ENCODE peak calls at places on chromosomes 2 and 18, in four cellular contexts. One of them, this sample, is unnamed.

GRCh38 chr18:9147440-9148238 is 11.1 kb downstream of the ANKRD12 start:
- DNase-seq in A549: peak; percentile 75
- DNase-seq in H1: no peak
- DNase-seq in HepG2: peak; percentile 72
- DNase-seq in this sample: peak; percentile 81

GRCh38 chr2:149562304-149562703 is 25.3 kb downstream of the MMADHC start:
- DNase-seq in A549: peak; percentile 10
- DNase-seq in H1: no peak
- DNase-seq in HepG2: peak; percentile 47
- DNase-seq in this sample: no peak

GRCh38 chr2:186135697-186136096 is 350.4 kb upstream of the ZC3H15 start:
- DNase-seq in A549: no peak
- DNase-seq in H1: no peak
- DNase-seq in HepG2: no peak
- DNase-seq in this sample: no peak

GRCh38 chr2:182240862-182241371 is 185.9 kb downstream of the PDE1A start:
- DNase-seq in A549: peak; percentile 43
- DNase-seq in H1: peak; percentile 10
- DNase-seq in HepG2: peak; percentile 55
- DNase-seq in this sample: no peak

GRCh38 chr18:39685303-39685902 is 2119.8 kb upstream of the CELF4 start:
- DNase-seq in A549: no peak
- DNase-seq in H1: peak; percentile 38
- DNase-seq in HepG2: peak; percentile 13
- DNase-seq in this sample: no peak

GRCh38 chr2:159185401-159186130 is 100.9 kb downstream of the WDSUB1 start:
- DNase-seq in A549: peak; percentile 36
- DNase-seq in H1: no peak
- DNase-seq in HepG2: peak; percentile 23
- DNase-seq in this sample: peak; percentile 67

GRCh38 chr2:33340265-33340664 is 136.2 kb upstream of the RASGRP3 start:
- DNase-seq in A549: no peak
- DNase-seq in H1: no peak
- DNase-seq in HepG2: no peak
- DNase-seq in this sample: no peak

GRCh38 chr2:15059870-15060617 is 427.5 kb downstream of the LRATD1 start:
- DNase-seq in A549: no peak
- DNase-seq in H1: no peak
- DNase-seq in HepG2: no peak
- DNase-seq in this sample: no peak

GRCh38 chr2:47043142-47043890 is 111.8 kb downstream of the STPG4 start:
- DNase-seq in A549: peak; percentile 81
- DNase-seq in H1: no peak
- DNase-seq in HepG2: peak; percentile 79
- DNase-seq in this sample: no peak

GRCh38 chr2:105790467-105791118 is 45.9 kb downstream of the NCK2 start:
- DNase-seq in A549: no peak
- DNase-seq in H1: no peak
- DNase-seq in HepG2: no peak
- DNase-seq in this sample: no peak

GRCh38 chr2:36663851-36664715 is 32.4 kb upstream of the VIT start:
- DNase-seq in A549: peak; percentile 85
- DNase-seq in H1: no peak
- DNase-seq in HepG2: peak; percentile 81
- DNase-seq in this sample: peak; percentile 38

GRCh38 chr2:119315241-119315925 is 51.3 kb downstream of the C2orf76 start:
- DNase-seq in A549: no peak
- DNase-seq in H1: no peak
- DNase-seq in HepG2: peak; percentile 52
- DNase-seq in this sample: no peak

GRCh38 chr2:2332381-2332780 is 1.3 kb upstream of the MYT1L start:
- DNase-seq in A549: no peak
- DNase-seq in H1: no peak
- DNase-seq in HepG2: no peak
- DNase-seq in this sample: no peak

GRCh38 chr18:33606621-33607020 is 28.6 kb downstream of the ASXL3 start:
- DNase-seq in A549: peak; percentile 2
- DNase-seq in H1: no peak
- DNase-seq in HepG2: no peak
- DNase-seq in this sample: no peak

GRCh38 chr18:13530879-13531387 is 195.4 kb downstream of the FAM210A start:
- DNase-seq in A549: peak; percentile 46
- DNase-seq in H1: peak; percentile 13
- DNase-seq in HepG2: no peak
- DNase-seq in this sample: no peak

GRCh38 chr18:56199580-56200320 is 438.6 kb downstream of the TXNL1 start:
- DNase-seq in A549: no peak
- DNase-seq in H1: no peak
- DNase-seq in HepG2: no peak
- DNase-seq in this sample: no peak

GRCh38 chr2:105118960-105119359 is 81.1 kb downstream of the MRPS9 start:
- DNase-seq in A549: no peak
- DNase-seq in H1: no peak
- DNase-seq in HepG2: no peak
- DNase-seq in this sample: no peak

DNA sequence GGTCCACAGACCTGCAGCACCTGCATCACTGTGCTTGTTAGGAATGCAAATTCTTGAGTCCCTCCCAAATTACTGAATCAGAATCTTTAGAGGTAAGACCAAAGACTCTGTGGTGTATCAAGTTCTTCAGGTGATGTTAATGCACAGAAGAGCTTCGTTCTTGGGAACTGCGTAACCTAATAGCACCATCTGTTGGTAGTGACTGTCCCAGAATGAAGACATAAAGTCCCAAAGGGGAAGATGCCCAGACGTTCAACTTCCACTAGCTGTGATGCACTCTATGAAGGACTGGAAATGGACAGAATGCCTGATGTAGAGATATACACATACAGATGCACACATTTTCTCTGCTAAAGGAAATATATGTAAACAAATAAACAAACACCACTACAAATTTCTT is 576.0 kb downstream of the LRP1B start:
- DNase-seq in A549: peak; percentile 64
- DNase-seq in H1: no peak
- DNase-seq in HepG2: peak; percentile 18
- DNase-seq in this sample: no peak
- TF ChIP-seq CTCF in A549: peak; percentile 67
- TF ChIP-seq CTCF in H1: peak; percentile 42
- TF ChIP-seq CTCF in HepG2: peak; percentile 65
- TF ChIP-seq CTCF in this sample: no peak

GRCh38 chr2:69213201-69213600 is 173.8 kb downstream of the GFPT1 start:
- DNase-seq in A549: no peak
- DNase-seq in H1: no peak
- DNase-seq in HepG2: no peak
- DNase-seq in this sample: no peak

GRCh38 chr2:69217333-69218080 is 169.5 kb downstream of the GFPT1 start:
- DNase-seq in A549: no peak
- DNase-seq in H1: no peak
- DNase-seq in HepG2: no peak
- DNase-seq in this sample: no peak

GRCh38 chr2:69213832-69214231 is 173.2 kb downstream of the GFPT1 start:
- DNase-seq in A549: no peak
- DNase-seq in H1: no peak
- DNase-seq in HepG2: no peak
- DNase-seq in this sample: no peak

GRCh38 chr2:69214898-69215297 is 172.1 kb downstream of the GFPT1 start:
- DNase-seq in A549: no peak
- DNase-seq in H1: no peak
- DNase-seq in HepG2: peak; percentile 46
- DNase-seq in this sample: peak; percentile 3

DNA sequence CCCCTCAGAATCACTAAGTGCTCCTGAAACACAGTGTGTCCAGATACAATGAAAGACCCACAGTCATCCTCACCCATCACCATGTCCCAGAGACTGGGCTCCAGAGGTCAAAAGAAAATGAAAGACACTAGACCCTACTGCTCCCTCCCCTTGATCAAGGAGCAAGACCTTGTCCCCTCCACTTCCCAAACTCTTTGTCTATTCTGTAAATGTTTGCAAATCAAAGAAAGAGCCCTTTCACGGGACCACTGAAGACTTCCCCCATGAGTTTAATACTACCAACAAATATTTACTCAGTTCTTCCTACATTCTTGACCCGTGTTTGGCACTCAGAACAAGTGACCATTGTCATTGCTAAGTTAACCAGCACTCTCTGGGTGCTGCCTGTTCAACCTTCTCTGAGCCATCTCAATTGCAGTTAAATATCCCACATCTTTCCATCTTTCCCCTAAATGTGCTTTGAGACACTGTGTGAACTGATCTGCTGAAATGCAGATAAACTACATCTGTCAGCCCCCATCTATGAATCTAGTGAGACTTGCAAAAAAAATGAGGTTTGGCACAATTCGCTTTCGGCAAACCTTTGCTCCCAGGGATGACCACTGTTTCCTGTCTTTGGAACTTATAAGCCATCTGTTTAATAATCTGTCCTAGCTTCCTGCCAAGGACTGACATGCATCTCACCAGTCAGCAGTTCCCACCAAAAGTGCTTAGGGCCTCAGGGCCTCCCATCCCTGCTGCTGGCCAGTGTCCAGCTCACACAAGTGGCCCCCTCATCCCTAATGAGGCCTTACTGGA is 170.3 kb downstream of the GFPT1 start:
- DNase-seq in A549: no peak
- DNase-seq in H1: no peak
- DNase-seq in HepG2: peak; percentile 100
- DNase-seq in this sample: no peak
- TF ChIP-seq PHF8 in A549: no peak
- TF ChIP-seq PHF8 in H1: no peak
- TF ChIP-seq PHF8 in HepG2: no peak
- TF ChIP-seq PHF8 in this sample: no peak

GRCh38 chr2:216696751-216697560 is 1.6 kb upstream of the IGFBP5 start:
- DNase-seq in A549: peak; percentile 58
- DNase-seq in H1: no peak
- DNase-seq in HepG2: no peak
- DNase-seq in this sample: peak; percentile 26

GRCh38 chr2:216696321-216696720 is 972 bp upstream of the IGFBP5 start:
- DNase-seq in A549: no peak
- DNase-seq in H1: no peak
- DNase-seq in HepG2: no peak
- DNase-seq in this sample: no peak

GRCh38 chr2:216694826-216695217 is 527 bp downstream of the IGFBP5 start:
- DNase-seq in A549: no peak
- DNase-seq in H1: no peak
- DNase-seq in HepG2: no peak
- DNase-seq in this sample: no peak

GRCh38 chr2:216694201-216694825 is 1.0 kb downstream of the IGFBP5 start:
- DNase-seq in A549: peak; percentile 54
- DNase-seq in H1: no peak
- DNase-seq in HepG2: no peak
- DNase-seq in this sample: no peak

GRCh38 chr2:216695401-216695821 is at the start of gene IGFBP5:
- DNase-seq in A549: no peak
- DNase-seq in H1: peak; percentile 66
- DNase-seq in HepG2: no peak
- DNase-seq in this sample: no peak
- TF ChIP-seq CTCF in A549: peak; percentile 5
- TF ChIP-seq CTCF in H1: peak; percentile 51
- TF ChIP-seq CTCF in HepG2: peak; percentile 16
- TF ChIP-seq CTCF in this sample: no peak

DNA sequence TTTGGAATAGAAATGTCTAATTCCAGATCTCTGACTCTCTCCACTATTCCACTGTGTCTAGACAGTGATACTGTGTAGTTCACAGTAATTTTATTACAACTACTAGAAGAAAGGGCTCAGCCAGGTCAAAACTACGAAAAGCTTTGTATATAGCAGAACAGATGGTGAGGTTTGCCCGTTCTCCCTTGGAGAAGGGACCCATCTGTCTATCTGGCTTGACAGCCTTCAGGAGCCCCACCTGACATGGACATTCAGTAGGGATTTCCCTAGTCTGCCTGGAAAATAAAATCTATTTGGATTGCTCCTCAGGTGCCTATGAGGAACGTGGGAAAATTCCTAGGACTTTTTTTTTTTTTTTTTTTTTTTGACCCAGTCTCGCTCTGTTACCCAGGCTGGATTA is 435.4 kb downstream of the NRXN1 start:
- DNase-seq in A549: no peak
- DNase-seq in H1: no peak
- DNase-seq in HepG2: no peak
- DNase-seq in this sample: no peak
- TF ChIP-seq PHF8 in A549: no peak
- TF ChIP-seq PHF8 in H1: no peak
- TF ChIP-seq PHF8 in HepG2: no peak
- TF ChIP-seq PHF8 in this sample: no peak

GRCh38 chr2:99554238-99554637 is 64.4 kb upstream of the REV1 start:
- DNase-seq in A549: peak; percentile 15
- DNase-seq in H1: peak; percentile 43
- DNase-seq in HepG2: no peak
- DNase-seq in this sample: peak; percentile 13
- TF ChIP-seq CTCF in A549: no peak
- TF ChIP-seq CTCF in H1: peak; percentile 56
- TF ChIP-seq CTCF in HepG2: peak; percentile 38
- TF ChIP-seq CTCF in this sample: peak; percentile 45

GRCh38 chr2:85326406-85326945 is 1.3 kb downstream of the TGOLN2 start:
- DNase-seq in A549: no peak
- DNase-seq in H1: no peak
- DNase-seq in HepG2: peak; percentile 52
- DNase-seq in this sample: no peak
- TF ChIP-seq PHF8 in A549: no peak
- TF ChIP-seq PHF8 in H1: no peak
- TF ChIP-seq PHF8 in HepG2: peak; percentile 42
- TF ChIP-seq PHF8 in this sample: no peak

GRCh38 chr18:24797987-24798386 is 337.6 kb downstream of the HRH4 start:
- DNase-seq in A549: no peak
- DNase-seq in H1: no peak
- DNase-seq in HepG2: no peak
- DNase-seq in this sample: no peak

GRCh38 chr18:24802439-24802838 is 342.0 kb downstream of the HRH4 start:
- DNase-seq in A549: no peak
- DNase-seq in H1: no peak
- DNase-seq in HepG2: no peak
- DNase-seq in this sample: no peak

GRCh38 chr18:24799720-24800119 is 339.3 kb downstream of the HRH4 start:
- DNase-seq in A549: no peak
- DNase-seq in H1: no peak
- DNase-seq in HepG2: no peak
- DNase-seq in this sample: no peak

GRCh38 chr18:24801011-24801410 is 340.6 kb downstream of the HRH4 start:
- DNase-seq in A549: no peak
- DNase-seq in H1: no peak
- DNase-seq in HepG2: no peak
- DNase-seq in this sample: no peak

GRCh38 chr18:24799176-24799575 is 338.7 kb downstream of the HRH4 start:
- DNase-seq in A549: no peak
- DNase-seq in H1: no peak
- DNase-seq in HepG2: no peak
- DNase-seq in this sample: no peak
- TF ChIP-seq CTCF in A549: no peak
- TF ChIP-seq CTCF in H1: no peak
- TF ChIP-seq CTCF in HepG2: no peak
- TF ChIP-seq CTCF in this sample: no peak

This sample was measured in K562.